ENCODE peak calls at places on chromosomes 3 and 15, in nine cellular contexts. R is activated T-helper 1 cell treated with Interleukin-2 at 50 U/mL for 16 hours; E is ACHN; A is stimulated activated CD4-positive, alpha-beta T cell treated with anti-CD3 and anti-CD28 coated beads, Interleukin-2, amount 100 ng/mL, for 24 hours; I is uterus; K is sigmoid colon; V is T-helper 17 cell; O is EH; S is B cell. X is an unnamed sample.
A peak's percentile ranks its signal among the peaks of the same experiment; 100 is the strongest.

GRCh38 chr3:17967111-17967510 is 224.7 kb upstream of the TBC1D5 start:
- DNase-seq in V (no peak), R (no peak), K (no peak), O (no peak), S (no peak), E (no peak), A (no peak), I (no peak), X (no peak)

GRCh38 chr3:190265126-190265525 is 57.1 kb downstream of the CLDN1 start:
- DNase-seq in O (peak; percentile 45), A (no peak), I (no peak), R (no peak), E (no peak), K (no peak), V (no peak), S (no peak), X (no peak)

GRCh38 chr3:194130807-194131589 is 5.0 kb upstream of the HES1 start:
- DNase-seq in S (peak; percentile 76), V (no peak), E (peak; percentile 49), O (peak; percentile 8), K (no peak), I (no peak), R (no peak), A (no peak), X (no peak)

GRCh38 chr3:13715961-13716360 is 163.9 kb downstream of the WNT7A start:
- DNase-seq in I (peak; percentile 3), A (no peak), V (no peak), K (peak; percentile 38), E (no peak), S (no peak), O (no peak), R (no peak), X (peak; percentile 34)

GRCh38 chr15:55546718-55547117 is 38.7 kb upstream of the DNAAF4 start:
- DNase-seq in V (no peak), R (no peak), E (no peak), A (no peak), O (peak; percentile 31), K (no peak), I (no peak), S (no peak), X (no peak)

GRCh38 chr3:12299026-12299425 is 10.2 kb downstream of the PPARG start:
- DNase-seq in I (no peak), A (no peak), R (no peak), S (no peak), E (no peak), O (peak; percentile 8), K (no peak), V (no peak), X (no peak)

GRCh38 chr3:177813322-177813721 is 616.0 kb upstream of the TBL1XR1 start:
- DNase-seq in V (no peak), S (no peak), E (no peak), A (no peak), R (no peak), K (peak; percentile 79), O (no peak), I (no peak), X (no peak)

GRCh38 chr15:25875551-25875950 is 12.4 kb upstream of the ATP10A start:
- DNase-seq in V (no peak), O (peak; percentile 30), S (no peak), K (no peak), R (no peak), E (no peak), A (no peak), I (no peak), X (no peak)

GRCh38 chr15:81410318-81410753 is 36.3 kb upstream of the TMC3 start:
- DNase-seq in O (peak; percentile 62), E (peak; percentile 45), R (no peak), K (peak; percentile 77), S (no peak), A (no peak), I (peak; percentile 40), V (no peak), X (peak; percentile 89)

GRCh38 chr3:11542551-11542950 is 101.2 kb downstream of the VGLL4 start:
- DNase-seq in I (no peak), A (no peak), E (no peak), R (no peak), V (no peak), O (no peak), K (peak; percentile 53), S (no peak), X (no peak)

GRCh38 chr3:187193181-187193580 is 4.1 kb upstream of the RTP1 start:
- DNase-seq in R (no peak), A (no peak), K (no peak), E (no peak), I (no peak), V (no peak), O (peak; percentile 63), S (no peak), X (no peak)

GRCh38 chr15:41935566-41936020 is 36.8 kb downstream of the EHD4 start:
- DNase-seq in E (no peak), S (no peak), K (peak; percentile 38), V (no peak), I (no peak), A (peak; percentile 30), O (no peak), R (no peak), X (no peak)

X was measured in right atrium auricular region.